ENCODE peak calls at places on chromosomes 5 and 9, in seven cellular contexts. S is upper lobe of right lung; O is CD8-positive, alpha-beta T cell; D is spleen; A is psoas muscle; L is breast epithelium; F is bronchial epithelial cell. B is an unnamed sample. For H3K27me3, the result is how much of the 10 kb centered on the place peaks cover.

GRCh38 chr5:164921722-164922121 is 1416.3 kb downstream of the MAT2B start:
- DNase-seq in S (no peak), O (no peak), D (no peak), A (no peak), L (no peak), F (no peak), B (no peak)

GRCh38 chr9:115930472-115930871 is 223.1 kb upstream of the PAPPA start:
- DNase-seq in S (no peak), O (no peak), D (no peak), A (no peak), L (no peak), F (peak), B (no peak)

GRCh38 chr5:132464155-132464939 is 26.2 kb downstream of the IRF1 start:
- DNase-seq in S (no peak), O (peak), D (peak), A (no peak), L (no peak), F (no peak), B (peak)

GRCh38 chr9:111271481-111272080 is 58.4 kb downstream of the OR2K2 start:
- DNase-seq in S (no peak), O (no peak), D (no peak), A (no peak), L (no peak), F (no peak), B (no peak)

GRCh38 chr5:127942246-127943060 is 141.1 kb upstream of the SLC12A2 start:
- DNase-seq in S (no peak), O (no peak), D (no peak), A (no peak), L (no peak), F (peak), B (no peak)

GRCh38 chr5:180201051-180201987 is 7.7 kb downstream of the RASGEF1C start:
- DNase-seq in S (peak), O (no peak), D (peak), A (no peak), L (no peak), F (no peak), B (no peak)

GRCh38 chr5:96340357-96340756 is 92.7 kb downstream of the PCSK1 start:
- DNase-seq in S (no peak), O (no peak), D (no peak), A (no peak), L (no peak), F (no peak), B (no peak)

GRCh38 chr5:58264276-58264675 is 195.6 kb downstream of the PLK2 start:
- DNase-seq in S (no peak), O (no peak), D (no peak), A (no peak), L (no peak), F (no peak), B (no peak)

GRCh38 chr9:16092627-16093091 is 539.8 kb downstream of the CCDC171 start:
- DNase-seq in S (no peak), O (no peak), D (no peak), A (peak), L (no peak), F (no peak), B (no peak)

GRCh38 chr9:81848472-81848871 is 79.8 kb upstream of the SPATA31D4 start:
- DNase-seq in S (no peak), O (no peak), D (no peak), A (no peak), L (no peak), F (peak), B (no peak)

GRCh38 chr9:135224921-135225541 is 137.6 kb downstream of the OLFM1 start:
- DNase-seq in S (peak), O (no peak), D (peak), A (no peak), L (no peak), F (no peak), B (no peak)

GRCh38 chr9:81720450-81721086 is 31.2 kb upstream of the TLE1 start:
- DNase-seq in S (no peak), O (no peak), D (no peak), A (no peak), L (no peak), F (no peak), B (no peak)

GRCh38 chr9:134684375-134684723 is 42.7 kb downstream of the COL5A1 start:
- DNase-seq in S (peak), O (no peak), D (no peak), A (no peak), L (no peak), F (no peak), B (no peak)

GRCh38 chr9:111974092-111974681 is 77.6 kb downstream of the UGCG start:
- DNase-seq in S (no peak), O (no peak), D (no peak), A (no peak), L (peak), F (peak), B (no peak)

GRCh38 chr9:20981486-20981885 is 50.0 kb downstream of the HACD4 start:
- DNase-seq in S (no peak), O (no peak), D (no peak), A (no peak), L (no peak), F (no peak), B (no peak)

GRCh38 chr5:67100301-67100700 is 96.3 kb downstream of the CD180 start:
- DNase-seq in S (no peak), O (no peak), D (no peak), A (no peak), L (no peak), F (no peak), B (no peak)

GRCh38 chr9:107807183-107807582 is 317.6 kb upstream of the KLF4 start:
- DNase-seq in S (no peak), O (no peak), D (no peak), A (no peak), L (no peak), F (peak), B (no peak)

GRCh38 chr9:24614070-24614469 is 68.4 kb upstream of the IZUMO3 start:
- DNase-seq in S (no peak), O (no peak), D (no peak), A (no peak), L (no peak), F (no peak), B (no peak)

GRCh38 chr5:146390469-146390868 is 51.8 kb downstream of the POU4F3 start:
- DNase-seq in S (no peak), O (no peak), D (no peak), A (no peak), L (no peak), F (no peak), B (no peak)

GRCh38 chr5:68344447-68345111 is 129.0 kb downstream of the PIK3R1 start:
- DNase-seq in S (no peak), O (no peak), D (no peak), A (no peak), L (no peak), F (peak), B (no peak)

GRCh38 chr5:170353946-170354345 is 35.2 kb downstream of the KCNMB1 start:
- DNase-seq in S (no peak), O (no peak), D (no peak), A (no peak), L (no peak), F (no peak), B (no peak)

GRCh38 chr5:89735108-89735507 is 674.4 kb downstream of the CETN3 start:
- DNase-seq in S (no peak), O (no peak), D (no peak), A (no peak), L (no peak), F (peak), B (no peak)

GRCh38 chr9:93098236-93098946 is 2.4 kb downstream of the CARD19 start:
- DNase-seq in S (peak), O (peak), D (peak), A (peak), L (peak), F (peak), B (peak)

GRCh38 chr9:95924955-95925354 is 49.5 kb downstream of the ERCC6L2 start:
- DNase-seq in S (no peak), O (no peak), D (no peak), A (no peak), L (no peak), F (no peak), B (no peak)

GRCh38 chr9:26462213-26462612 is 430.4 kb downstream of the CAAP1 start:
- DNase-seq in S (no peak), O (no peak), D (no peak), A (no peak), L (no peak), F (peak), B (no peak)

GRCh38 chr5:33299621-33300208 is 141.1 kb upstream of the TARS1 start:
- DNase-seq in S (no peak), O (no peak), D (no peak), A (no peak), L (no peak), F (peak), B (no peak)

DNA sequence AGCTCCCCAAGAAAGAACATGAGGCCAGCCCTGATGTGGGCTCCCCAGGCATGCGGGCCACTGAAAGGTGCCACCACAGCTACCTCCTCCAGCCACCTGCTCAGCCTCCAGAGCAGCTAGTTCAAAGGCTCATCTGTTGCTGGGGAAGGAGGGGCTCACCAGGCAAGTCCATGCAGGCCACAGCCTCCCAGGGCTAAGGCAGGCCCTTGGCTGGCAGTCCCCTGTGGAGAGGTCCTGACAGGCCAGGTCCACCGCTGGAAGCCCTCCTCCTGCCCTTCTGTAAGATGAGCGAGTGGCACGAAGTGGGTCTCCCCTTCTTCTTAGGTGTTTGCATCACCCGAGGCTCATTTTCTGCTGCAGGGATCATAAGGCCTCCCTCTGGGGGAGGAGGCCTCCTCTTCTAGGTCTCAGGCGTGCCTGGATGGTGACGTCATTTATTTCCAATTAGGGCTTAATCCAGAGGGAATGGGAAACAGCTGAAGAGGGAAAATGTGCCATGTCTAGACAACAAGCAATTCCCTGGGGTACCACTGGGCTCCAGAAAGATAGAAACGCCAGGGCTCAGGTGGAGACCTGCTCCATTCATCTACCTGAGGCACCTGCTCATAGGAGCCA is 91.6 kb downstream of the CFAP90 start:
- DNase-seq in S (no peak), O (no peak), D (no peak), A (no peak), L (no peak), F (no peak), B (no peak)
- H3K27me3 ChIP-seq in S (under half), O (under half), D (under half), A (under half), L (under half), F (under half), B (under half)

GRCh38 chr9:6160579-6160978 is 55.0 kb upstream of the IL33 start:
- DNase-seq in S (no peak), O (no peak), D (no peak), A (no peak), L (no peak), F (no peak), B (no peak)
- TF ChIP-seq CTCF in S (no peak), O (no peak), D (no peak), A (no peak), L (no peak), F (no peak), B (no peak)

GRCh38 chr9:136853596-136854112 is 1.5 kb downstream of the MAMDC4 start:
- DNase-seq in S (no peak), O (no peak), D (peak), A (no peak), L (no peak), F (no peak), B (no peak)
- H3K4me3 ChIP-seq in S (no peak), O (no peak), D (peak), A (no peak), L (no peak), F (no peak), B (no peak)

DNA sequence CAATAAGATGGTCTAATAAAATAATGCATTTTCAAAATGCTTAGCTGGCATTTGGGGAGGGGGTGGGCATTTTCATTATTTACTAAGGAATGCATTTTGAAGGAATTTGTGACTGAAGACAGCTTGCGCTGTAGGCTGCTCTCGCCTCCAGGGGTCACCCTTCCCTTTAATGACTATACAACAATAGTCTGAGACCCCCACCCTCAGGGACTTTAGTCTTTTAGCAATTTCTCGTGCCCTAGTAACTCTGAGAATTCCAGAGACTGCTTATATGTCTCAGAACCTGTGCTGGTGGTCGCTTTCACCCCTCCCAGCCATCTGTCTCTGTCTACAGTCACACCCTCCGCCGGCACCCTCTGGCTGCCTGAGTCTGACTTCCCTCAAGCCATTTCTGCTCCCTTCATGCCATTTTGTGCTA is 671.5 kb downstream of the NR2F1-AS1 start:
- DNase-seq in S (no peak), O (no peak), D (no peak), A (no peak), L (no peak), F (no peak), B (no peak)
- H3K27me3 ChIP-seq in S (under half), O (under half), D (under half), A (under half), L (under half), F (under half), B (under half)

GRCh38 chr5:123163225-123163876 is 74.3 kb downstream of the PRDM6 start:
- DNase-seq in S (no peak), O (no peak), D (no peak), A (no peak), L (no peak), F (no peak), B (no peak)

GRCh38 chr5:123164019-123164418 is 75.0 kb downstream of the PRDM6 start:
- DNase-seq in S (no peak), O (no peak), D (no peak), A (no peak), L (no peak), F (no peak), B (no peak)
- TF ChIP-seq CTCF in S (no peak), O (no peak), D (no peak), A (no peak), L (no peak), F (no peak), B (no peak)

DNA sequence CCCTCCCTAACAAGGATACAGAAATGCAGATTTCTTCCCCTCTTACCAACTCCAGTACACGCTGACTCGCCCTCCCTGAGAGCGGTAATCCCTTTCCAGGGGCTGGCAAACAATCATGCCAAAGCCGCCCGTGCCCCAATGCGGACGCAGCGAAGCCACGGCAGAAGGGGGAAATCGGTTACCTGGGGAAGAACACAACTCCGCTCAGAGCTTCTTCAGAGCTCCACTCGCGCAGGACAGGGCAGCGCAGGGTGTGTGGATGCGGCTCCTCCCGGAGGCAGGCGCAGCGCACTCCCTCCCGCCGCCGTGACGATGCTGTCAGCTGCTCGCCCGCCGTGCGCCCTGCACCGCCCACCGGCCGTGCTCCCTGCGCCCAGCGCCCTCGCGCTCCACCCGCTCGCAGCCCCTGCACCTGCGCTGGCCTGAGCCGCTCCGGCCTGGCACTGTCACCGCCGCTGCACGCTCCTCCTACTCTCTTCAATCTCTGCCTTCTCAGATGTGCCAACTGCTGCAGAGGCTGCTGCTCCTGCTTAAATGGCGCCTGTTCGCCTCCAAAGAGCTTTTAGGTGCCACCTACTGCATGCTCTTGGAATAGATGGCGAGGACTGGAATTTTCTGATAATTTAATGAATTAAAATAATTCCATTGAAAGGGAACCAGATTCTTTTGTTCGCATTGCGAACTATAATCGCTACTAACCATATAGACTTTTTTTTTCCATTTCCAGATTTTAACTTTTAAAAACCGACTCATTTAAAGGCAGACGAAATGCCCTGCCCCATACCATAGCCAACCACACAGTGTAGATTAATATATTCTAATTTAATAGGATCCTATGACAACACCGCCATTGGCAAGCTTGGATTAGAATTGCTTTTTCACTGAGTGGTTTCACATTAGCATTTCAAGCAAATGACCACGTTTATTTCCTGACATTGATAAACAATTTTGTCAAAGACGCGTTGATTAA is at the start of gene DIRAS2:
- DNase-seq in S (peak), O (no peak), D (peak), A (peak), L (peak), F (peak), B (peak)
- H3K4me3 ChIP-seq in S (peak), O (peak), D (peak), A (peak), L (peak), F (peak), B (peak)

GRCh38 chr9:126635061-126635460 is 21.3 kb downstream of the LMX1B start:
- DNase-seq in S (no peak), O (no peak), D (no peak), A (no peak), L (no peak), F (no peak), B (no peak)
- H3K27me3 ChIP-seq in S (half or more), O (under half), D (half or more), A (under half), L (under half), F (under half), B (under half)

GRCh38 chr5:73434461-73434860 is 14.1 kb downstream of the FOXD1 start:
- DNase-seq in S (no peak), O (no peak), D (no peak), A (no peak), L (no peak), F (no peak), B (no peak)
- TF ChIP-seq CTCF in S (no peak), O (no peak), D (no peak), A (peak), L (no peak), F (no peak), B (no peak)

GRCh38 chr5:73565969-73566547 is 515 bp downstream of the UTP15 start:
- DNase-seq in S (no peak), O (no peak), D (no peak), A (no peak), L (no peak), F (no peak), B (no peak)
- H3K4me3 ChIP-seq in S (peak), O (peak), D (peak), A (peak), L (peak), F (peak), B (peak)

B was measured in dorsolateral prefrontal cortex.